ENCODE peak calls at places on chromosomes 11 and 22, in seven cellular contexts. One of them, this sample, is unnamed.

GRCh38 chr22:20863356-20863755 is 4.5 kb downstream of the SNAP29 start:
- DNase-seq in lower lobe of right lung: no peak
- DNase-seq in A549: no peak
- DNase-seq in psoas muscle: no peak
- DNase-seq in cardiac fibroblast: no peak
- DNase-seq in tibial nerve: no peak
- DNase-seq in heart right ventricle: no peak
- DNase-seq in this sample: no peak

GRCh38 chr11:6413791-6414231 is 5.1 kb downstream of the APBB1 start:
- DNase-seq in lower lobe of right lung: no peak
- DNase-seq in A549: no peak
- DNase-seq in psoas muscle: no peak
- DNase-seq in cardiac fibroblast: no peak
- DNase-seq in tibial nerve: no peak
- DNase-seq in heart right ventricle: no peak
- DNase-seq in this sample: no peak

GRCh38 chr11:113204280-113204679 is 110.1 kb upstream of the TTC12 start:
- DNase-seq in lower lobe of right lung: peak
- DNase-seq in A549: no peak
- DNase-seq in psoas muscle: no peak
- DNase-seq in cardiac fibroblast: no peak
- DNase-seq in tibial nerve: no peak
- DNase-seq in heart right ventricle: no peak
- DNase-seq in this sample: no peak

GRCh38 chr22:46070722-46071450 is 79.4 kb upstream of the PPARA start:
- DNase-seq in lower lobe of right lung: peak
- DNase-seq in A549: peak
- DNase-seq in psoas muscle: peak
- DNase-seq in cardiac fibroblast: peak
- DNase-seq in tibial nerve: no peak
- DNase-seq in heart right ventricle: no peak
- DNase-seq in this sample: no peak

GRCh38 chr11:45022294-45023064 is 71.8 kb upstream of the TP53I11 start:
- DNase-seq in lower lobe of right lung: no peak
- DNase-seq in A549: no peak
- DNase-seq in psoas muscle: no peak
- DNase-seq in cardiac fibroblast: no peak
- DNase-seq in tibial nerve: peak
- DNase-seq in heart right ventricle: no peak
- DNase-seq in this sample: no peak

GRCh38 chr22:25475554-25476022 is 88.9 kb upstream of the GRK3 start:
- DNase-seq in lower lobe of right lung: no peak
- DNase-seq in A549: peak
- DNase-seq in psoas muscle: no peak
- DNase-seq in cardiac fibroblast: peak
- DNase-seq in tibial nerve: no peak
- DNase-seq in heart right ventricle: peak
- DNase-seq in this sample: no peak

GRCh38 chr11:125457814-125458343 is 38.2 kb downstream of the FEZ1 start:
- DNase-seq in lower lobe of right lung: no peak
- DNase-seq in A549: no peak
- DNase-seq in psoas muscle: peak
- DNase-seq in cardiac fibroblast: peak
- DNase-seq in tibial nerve: peak
- DNase-seq in heart right ventricle: peak
- DNase-seq in this sample: no peak

GRCh38 chr22:37525073-37525745 is 6.0 kb upstream of the CARD10 start:
- DNase-seq in lower lobe of right lung: no peak
- DNase-seq in A549: peak
- DNase-seq in psoas muscle: no peak
- DNase-seq in cardiac fibroblast: peak
- DNase-seq in tibial nerve: no peak
- DNase-seq in heart right ventricle: no peak
- DNase-seq in this sample: no peak

GRCh38 chr11:103637250-103637649 is 399.2 kb upstream of the DDI1 start:
- DNase-seq in lower lobe of right lung: no peak
- DNase-seq in A549: no peak
- DNase-seq in psoas muscle: no peak
- DNase-seq in cardiac fibroblast: peak
- DNase-seq in tibial nerve: no peak
- DNase-seq in heart right ventricle: no peak
- DNase-seq in this sample: no peak
- TF ChIP-seq CTCF in lower lobe of right lung: no peak
- TF ChIP-seq CTCF in A549: no peak
- TF ChIP-seq CTCF in psoas muscle: no peak
- TF ChIP-seq CTCF in cardiac fibroblast: peak
- TF ChIP-seq CTCF in tibial nerve: no peak
- TF ChIP-seq CTCF in heart right ventricle: no peak
- TF ChIP-seq CTCF in this sample: no peak

GRCh38 chr22:32589007-32589406 is 114.4 kb downstream of the FBXO7 start:
- DNase-seq in lower lobe of right lung: no peak
- DNase-seq in A549: no peak
- DNase-seq in psoas muscle: peak
- DNase-seq in cardiac fibroblast: no peak
- DNase-seq in tibial nerve: peak
- DNase-seq in heart right ventricle: no peak
- DNase-seq in this sample: no peak

GRCh38 chr22:32584650-32585049 is 110.0 kb downstream of the FBXO7 start:
- DNase-seq in lower lobe of right lung: no peak
- DNase-seq in A549: no peak
- DNase-seq in psoas muscle: no peak
- DNase-seq in cardiac fibroblast: peak
- DNase-seq in tibial nerve: peak
- DNase-seq in heart right ventricle: no peak
- DNase-seq in this sample: no peak

GRCh38 chr22:32588063-32588462 is 113.5 kb downstream of the FBXO7 start:
- DNase-seq in lower lobe of right lung: no peak
- DNase-seq in A549: no peak
- DNase-seq in psoas muscle: no peak
- DNase-seq in cardiac fibroblast: no peak
- DNase-seq in tibial nerve: no peak
- DNase-seq in heart right ventricle: no peak
- DNase-seq in this sample: no peak

GRCh38 chr22:32585737-32586136 is 111.1 kb downstream of the FBXO7 start:
- DNase-seq in lower lobe of right lung: no peak
- DNase-seq in A549: no peak
- DNase-seq in psoas muscle: no peak
- DNase-seq in cardiac fibroblast: no peak
- DNase-seq in tibial nerve: no peak
- DNase-seq in heart right ventricle: no peak
- DNase-seq in this sample: no peak

GRCh38 chr22:32587449-32587848 is 112.8 kb downstream of the FBXO7 start:
- DNase-seq in lower lobe of right lung: no peak
- DNase-seq in A549: peak
- DNase-seq in psoas muscle: peak
- DNase-seq in cardiac fibroblast: peak
- DNase-seq in tibial nerve: peak
- DNase-seq in heart right ventricle: no peak
- DNase-seq in this sample: no peak
- TF ChIP-seq CTCF in lower lobe of right lung: no peak
- TF ChIP-seq CTCF in A549: no peak
- TF ChIP-seq CTCF in psoas muscle: no peak
- TF ChIP-seq CTCF in cardiac fibroblast: no peak
- TF ChIP-seq CTCF in tibial nerve: no peak
- TF ChIP-seq CTCF in heart right ventricle: no peak
- TF ChIP-seq CTCF in this sample: no peak

DNA sequence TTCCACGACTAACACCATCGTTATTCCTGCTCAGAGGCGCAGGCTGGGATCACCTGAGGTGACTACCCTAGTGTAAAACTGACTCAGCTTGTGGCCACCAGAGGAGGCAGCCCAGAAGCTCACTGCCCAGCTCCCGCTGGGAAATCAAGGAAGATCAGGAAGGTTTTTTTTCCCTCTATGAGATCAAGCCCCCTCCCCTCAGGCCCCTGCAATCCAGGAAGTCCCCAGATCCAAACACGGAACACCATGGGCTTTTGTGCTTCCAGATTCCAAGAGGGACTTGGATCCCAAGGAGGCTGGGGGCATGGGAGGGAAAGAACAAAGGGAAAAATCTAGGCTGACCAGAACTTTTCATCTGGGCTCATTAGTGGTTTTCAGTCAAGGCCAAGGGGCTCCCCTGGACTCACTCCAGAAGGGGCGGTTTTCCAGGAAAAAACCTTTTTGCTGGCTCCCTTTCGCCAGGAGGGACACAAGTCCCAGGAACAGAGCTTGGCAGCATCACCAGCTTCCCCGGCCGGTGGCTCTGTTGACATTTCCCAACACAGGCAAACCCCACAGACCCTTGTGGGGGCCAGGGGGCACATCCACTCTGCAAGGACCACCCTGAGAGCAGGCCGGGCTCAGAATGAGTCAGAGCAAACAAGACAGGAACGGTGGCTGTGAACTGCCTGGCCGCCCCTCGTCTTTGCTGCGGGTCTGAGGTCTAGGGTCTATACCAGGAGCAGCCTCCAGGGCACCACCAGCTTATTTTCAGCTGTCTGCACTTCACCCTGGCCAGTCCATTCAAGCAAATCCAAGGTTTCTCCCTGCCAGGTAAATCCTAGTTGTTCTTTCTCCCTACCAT is 36.8 kb downstream of the MYH9 start:
- DNase-seq in lower lobe of right lung: no peak
- DNase-seq in A549: peak
- DNase-seq in psoas muscle: no peak
- DNase-seq in cardiac fibroblast: peak
- DNase-seq in tibial nerve: no peak
- DNase-seq in heart right ventricle: no peak
- DNase-seq in this sample: no peak
- TF ChIP-seq CTCF in lower lobe of right lung: no peak
- TF ChIP-seq CTCF in A549: no peak
- TF ChIP-seq CTCF in psoas muscle: no peak
- TF ChIP-seq CTCF in cardiac fibroblast: peak
- TF ChIP-seq CTCF in tibial nerve: no peak
- TF ChIP-seq CTCF in heart right ventricle: no peak
- TF ChIP-seq CTCF in this sample: peak

DNA sequence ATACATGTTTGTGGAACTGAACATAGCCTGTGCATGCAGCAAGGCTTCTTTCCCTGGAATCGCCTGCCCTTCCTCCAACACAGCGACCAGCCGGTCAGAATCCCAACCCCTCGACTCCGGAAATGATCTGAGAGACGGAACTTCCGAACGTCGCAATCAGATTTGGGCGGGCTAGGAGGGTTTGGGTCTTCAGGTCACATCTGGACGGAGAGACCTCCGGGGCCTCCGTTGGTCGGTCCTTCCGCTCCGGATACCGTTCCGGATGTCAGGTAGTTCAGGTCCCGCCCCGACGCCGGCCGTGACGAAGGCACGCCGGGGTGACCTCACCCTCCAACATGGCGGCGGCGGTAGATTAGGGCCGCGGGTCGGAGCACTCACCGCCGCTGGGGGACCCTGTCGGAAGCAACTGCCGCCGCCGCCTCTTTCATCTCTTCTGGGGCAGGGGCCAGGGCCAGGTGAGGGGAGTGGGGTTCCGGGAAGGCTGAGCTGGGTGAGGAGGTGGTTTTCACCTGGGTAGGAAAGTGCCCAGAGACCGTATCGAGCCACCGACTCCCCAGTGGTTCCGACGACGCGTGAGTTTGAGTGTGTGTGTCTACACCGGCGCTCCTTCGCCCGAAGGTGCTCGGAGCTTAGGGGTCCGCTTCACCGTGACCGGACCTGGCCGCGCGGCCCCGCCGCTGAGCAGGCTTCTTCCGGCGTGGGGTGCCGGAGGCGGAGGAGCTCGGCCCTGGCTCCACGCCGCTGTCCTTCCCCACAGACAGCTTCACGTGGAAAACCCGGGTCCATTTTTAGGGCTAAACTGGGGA is at the start of gene BCL2L13:
- DNase-seq in lower lobe of right lung: peak
- DNase-seq in A549: peak
- DNase-seq in psoas muscle: peak
- DNase-seq in cardiac fibroblast: peak
- DNase-seq in tibial nerve: peak
- DNase-seq in heart right ventricle: peak
- DNase-seq in this sample: peak
- TF ChIP-seq CTCF in lower lobe of right lung: no peak
- TF ChIP-seq CTCF in A549: no peak
- TF ChIP-seq CTCF in psoas muscle: no peak
- TF ChIP-seq CTCF in cardiac fibroblast: no peak
- TF ChIP-seq CTCF in tibial nerve: no peak
- TF ChIP-seq CTCF in heart right ventricle: no peak
- TF ChIP-seq CTCF in this sample: no peak

GRCh38 chr11:77819411-77819920 is 1.1 kb downstream of the RSF1 start:
- DNase-seq in lower lobe of right lung: peak
- DNase-seq in A549: peak
- DNase-seq in psoas muscle: peak
- DNase-seq in cardiac fibroblast: peak
- DNase-seq in tibial nerve: peak
- DNase-seq in heart right ventricle: peak
- DNase-seq in this sample: no peak
- TF ChIP-seq CTCF in lower lobe of right lung: no peak
- TF ChIP-seq CTCF in A549: no peak
- TF ChIP-seq CTCF in psoas muscle: no peak
- TF ChIP-seq CTCF in cardiac fibroblast: peak
- TF ChIP-seq CTCF in tibial nerve: no peak
- TF ChIP-seq CTCF in heart right ventricle: peak
- TF ChIP-seq CTCF in this sample: no peak